ENCODE peak calls at places on chromosomes 13 and 19, in six cellular contexts. E is ovary, T is SJSA1, R is esophagus muscularis mucosa, H is endodermal cell, Q is heart left ventricle. P is an unnamed sample.
A peak's percentile ranks its signal among the peaks of the same experiment; 100 is the strongest.

GRCh38 chr19:4233282-4233853 is 4.0 kb downstream of the EBI3 start:
- DNase-seq in E (peak; percentile 66), T (no peak), R (no peak), H (peak; percentile 93), Q (peak; percentile 55), P (peak; percentile 68)

GRCh38 chr13:29758591-29759114 is 91.8 kb downstream of the UBL3 start:
- DNase-seq in E (no peak), T (no peak), R (no peak), H (no peak), Q (no peak), P (no peak)

GRCh38 chr19:19554074-19555023 is 16.3 kb downstream of the CILP2 start:
- DNase-seq in E (no peak), T (peak; percentile 27), R (no peak), H (peak; percentile 91), Q (peak; percentile 58), P (peak; percentile 61)

GRCh38 chr13:23443110-23443509 is 9.6 kb upstream of the SACS start:
- DNase-seq in E (no peak), T (no peak), R (no peak), H (no peak), Q (no peak), P (no peak)

GRCh38 chr13:97495678-97496077 is 61.7 kb downstream of the RAP2A start:
- DNase-seq in E (no peak), T (no peak), R (no peak), H (peak; percentile 55), Q (no peak), P (no peak)

GRCh38 chr13:74074723-74075122 is 59.5 kb downstream of the KLF12 start:
- DNase-seq in E (no peak), T (peak; percentile 13), R (no peak), H (no peak), Q (no peak), P (peak; percentile 13)

GRCh38 chr13:112727581-112727980 is 37.7 kb downstream of the ATP11A start:
- DNase-seq in E (peak; percentile 27), T (no peak), R (no peak), H (peak; percentile 47), Q (no peak), P (no peak)

GRCh38 chr13:44498969-44499368 is 77.2 kb downstream of the TSC22D1 start:
- DNase-seq in E (no peak), T (no peak), R (no peak), H (no peak), Q (no peak), P (no peak)

GRCh38 chr19:44748426-44749254 is at the start of gene BCL3:
- DNase-seq in E (peak; percentile 79), T (peak; percentile 42), R (no peak), H (peak; percentile 66), Q (peak; percentile 87), P (no peak)

GRCh38 chr19:19538767-19539166 is 702 bp downstream of the CILP2 start:
- DNase-seq in E (no peak), T (no peak), R (no peak), H (peak; percentile 64), Q (no peak), P (no peak)

GRCh38 chr19:28289294-28290063 is 923.5 kb downstream of the UQCRFS1 start:
- DNase-seq in E (no peak), T (peak; percentile 44), R (no peak), H (peak; percentile 66), Q (no peak), P (peak; percentile 76)

GRCh38 chr13:98801626-98802418 is 49.4 kb upstream of the SLC15A1 start:
- DNase-seq in E (no peak), T (no peak), R (no peak), H (no peak), Q (no peak), P (no peak)

GRCh38 chr19:57106646-57107235 is 13.0 kb upstream of the USP29 start:
- DNase-seq in E (no peak), T (no peak), R (no peak), H (no peak), Q (no peak), P (no peak)

GRCh38 chr19:40057166-40057565 is 1.1 kb upstream of the ZNF780B start:
- DNase-seq in E (no peak), T (no peak), R (no peak), H (no peak), Q (no peak), P (no peak)

GRCh38 chr19:33293255-33294057 is 8.9 kb downstream of the CEBPA start:
- DNase-seq in E (no peak), T (no peak), R (no peak), H (no peak), Q (no peak), P (peak; percentile 66)

GRCh38 chr13:97328222-97328790 is 105.7 kb upstream of the RAP2A start:
- DNase-seq in E (peak; percentile 58), T (peak; percentile 80), R (peak; percentile 82), H (peak; percentile 88), Q (no peak), P (no peak)

DNA sequence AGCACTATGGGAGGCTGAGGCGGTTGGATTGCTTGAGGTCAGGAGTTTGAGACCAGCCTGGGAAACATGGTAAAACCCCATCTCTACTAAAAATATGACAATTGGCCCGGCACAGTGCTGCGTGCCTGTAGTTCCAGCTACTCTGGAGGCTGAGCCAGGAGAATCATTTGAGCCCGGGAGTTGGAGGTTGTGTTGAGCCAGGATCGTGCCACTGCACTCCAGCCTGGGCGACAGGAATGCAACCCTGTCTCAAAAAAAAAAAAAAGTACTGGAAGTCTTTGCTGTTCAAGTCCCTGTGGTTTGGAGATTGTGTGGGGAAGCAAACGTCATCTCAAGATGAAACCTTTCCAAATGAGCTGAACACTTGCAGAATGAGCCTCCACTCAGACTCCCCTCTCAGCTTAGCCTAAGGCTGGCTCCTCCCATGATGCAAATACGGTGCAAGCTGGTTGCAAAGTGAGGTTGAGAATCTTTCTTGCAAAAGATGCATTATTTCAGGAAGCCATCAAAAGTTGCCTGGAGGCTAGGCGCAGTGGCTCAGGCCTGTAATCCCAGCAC is 46.2 kb downstream of the MYO9B start:
- DNase-seq in E (no peak), T (no peak), R (no peak), H (no peak), Q (no peak), P (no peak)
- H3K27ac ChIP-seq in E (no peak overlapping the region), T (no peak overlapping the region), R (no peak overlapping the region), H (no peak overlapping the region), Q (no peak overlapping the region), P (no peak overlapping the region)

GRCh38 chr19:38648789-38649304 is 1.4 kb downstream of the ACTN4 start:
- DNase-seq in E (no peak), T (no peak), R (no peak), H (peak; percentile 49), Q (no peak), P (no peak)

GRCh38 chr19:38650180-38650775 is 2.8 kb downstream of the ACTN4 start:
- DNase-seq in E (no peak), T (peak; percentile 31), R (no peak), H (peak; percentile 69), Q (no peak), P (no peak)

GRCh38 chr19:38647966-38648788 is 728 bp downstream of the ACTN4 start:
- DNase-seq in E (no peak), T (no peak), R (no peak), H (peak; percentile 61), Q (no peak), P (no peak)

GRCh38 chr19:38650911-38651584 is 3.6 kb downstream of the ACTN4 start:
- DNase-seq in E (no peak), T (peak; percentile 88), R (no peak), H (no peak), Q (no peak), P (no peak)

DNA sequence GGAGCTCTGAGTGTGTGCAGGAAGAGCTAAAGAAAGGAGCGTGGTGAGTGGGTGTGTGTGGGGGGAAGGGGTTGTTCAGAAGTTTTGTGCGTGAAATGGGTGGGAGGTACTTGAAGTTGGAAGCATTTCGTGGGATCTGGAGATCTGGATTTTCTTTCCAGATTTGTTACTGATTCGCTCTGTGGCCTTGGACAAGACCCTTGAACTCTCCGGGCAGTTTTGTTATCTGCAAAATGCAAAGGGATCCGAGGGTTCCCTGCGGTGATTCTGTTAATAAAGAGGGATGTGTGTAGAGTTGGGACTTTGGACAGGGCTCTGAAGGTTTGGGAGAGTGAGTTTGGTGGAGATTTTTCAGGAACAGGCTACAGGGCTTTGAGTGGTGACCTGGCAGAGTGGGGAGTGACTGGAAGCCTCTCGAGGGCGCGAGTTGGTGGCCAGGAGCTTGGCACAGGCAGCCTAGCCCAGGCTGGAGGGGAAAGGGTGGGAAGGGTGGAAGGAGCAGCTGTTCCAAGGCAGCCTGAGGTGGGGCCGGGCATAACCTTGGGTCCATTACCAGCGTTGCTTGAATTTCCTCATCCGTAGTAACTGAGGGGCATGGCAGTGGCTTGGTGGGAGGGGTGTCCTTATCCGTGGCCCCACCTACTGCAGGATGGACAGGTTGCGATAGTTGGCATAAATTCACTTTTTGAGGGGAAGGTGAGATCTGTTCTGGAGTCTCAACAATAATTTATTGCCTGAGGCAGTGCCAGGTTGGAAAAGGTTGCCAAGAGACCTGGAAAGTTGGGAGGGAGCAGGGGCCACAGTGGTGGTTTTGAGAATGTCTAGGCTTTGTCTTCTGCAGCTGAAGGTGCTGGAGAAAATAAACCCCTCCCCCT is 2.1 kb downstream of the ACTN4 start:
- DNase-seq in E (no peak), T (no peak), R (no peak), H (peak; percentile 50), Q (no peak), P (no peak)
- H3K4me1 ChIP-seq in E (peaks cover 31% of the 10 kb centered on the region), T (peaks cover 56% of the 10 kb centered on the region), R (peaks cover 60% of the 10 kb centered on the region), H (peaks cover 12% of the 10 kb centered on the region), Q (peaks cover 34% of the 10 kb centered on the region), P (peaks cover 35% of the 10 kb centered on the region)

DNA sequence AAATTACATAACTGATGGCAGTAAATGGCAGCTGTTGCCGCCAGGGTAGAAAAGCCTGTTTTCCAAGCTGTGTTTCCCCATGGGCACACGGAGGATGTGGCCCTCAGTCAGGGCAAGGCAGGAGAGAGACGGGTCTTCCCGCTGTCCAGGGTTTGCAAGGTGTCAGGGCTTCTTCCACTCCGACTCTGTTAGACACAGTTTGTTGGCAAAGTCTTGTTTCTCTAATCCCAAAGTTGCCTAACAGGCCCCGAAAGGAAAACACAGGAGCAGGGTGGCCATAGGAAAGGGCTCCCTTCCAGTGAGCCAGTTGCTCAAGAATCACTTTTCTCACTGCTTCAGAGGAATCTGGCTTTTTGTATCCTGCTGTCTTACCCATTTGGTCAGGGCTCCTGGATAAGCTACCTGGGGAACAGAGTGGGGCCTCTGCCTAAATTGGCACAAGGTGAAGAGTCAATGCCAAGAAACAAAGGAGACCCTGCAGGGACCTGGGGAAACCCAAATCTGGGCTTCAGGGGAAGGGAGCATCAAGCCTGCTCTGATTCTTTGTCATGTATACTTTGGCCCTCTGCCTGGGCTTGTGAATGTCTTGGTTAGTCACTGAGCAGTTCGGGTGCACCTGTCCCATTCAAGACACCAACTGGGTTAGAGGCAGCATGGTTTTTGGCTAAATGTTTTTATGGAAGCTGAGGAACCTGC is 29.0 kb upstream of the CXCL17 start:
- DNase-seq in E (no peak), T (no peak), R (no peak), H (peak; percentile 58), Q (no peak), P (no peak)
- H3K27ac ChIP-seq in E (no peak overlapping the region), T (no peak overlapping the region), R (no peak overlapping the region), H (no peak overlapping the region), Q (no peak overlapping the region), P (no peak overlapping the region)

GRCh38 chr13:25977671-25978070 is 74.1 kb downstream of the SHISA2 start:
- DNase-seq in E (no peak), T (no peak), R (no peak), H (no peak), Q (no peak), P (peak; percentile 12)
- H3K4me1 ChIP-seq in E (no peaks in the 10 kb centered on the region), T (no peaks in the 10 kb centered on the region), R (no peaks in the 10 kb centered on the region), H (peaks cover 29% of the 10 kb centered on the region), Q (no peaks in the 10 kb centered on the region), P (peaks cover 12% of the 10 kb centered on the region)

GRCh38 chr19:1256646-1257474 is 8.5 kb downstream of the MIDN start:
- DNase-seq in E (no peak), T (no peak), R (no peak), H (no peak), Q (no peak), P (peak; percentile 38)
- H3K27ac ChIP-seq in E (no peak overlapping the region), T (no peak overlapping the region), R (peak overlapping the region; percentile 100), H (peak overlapping the region; percentile 0), Q (peak overlapping the region; percentile 98), P (peak overlapping the region; percentile 77)

P was measured in A673.